ENCODE peak calls at places on chromosomes 7 and 10, in six cellular contexts. M is A549, L is K562, C is endothelial cell of umbilical vein, S is WTC11, K is H1. F is an unnamed sample.

GRCh38 chr7:43148161-43148731 is 35.8 kb downstream of the HECW1 start:
- DNase-seq in S (no peak), C (no peak), L (no peak), K (no peak), M (no peak), F (no peak)

GRCh38 chr10:65340340-65340739 is 1585.5 kb upstream of the LRRTM3 start:
- DNase-seq in M (no peak), S (no peak), L (no peak), C (peak; percentile 80), K (no peak), F (no peak)

GRCh38 chr10:60767424-60767823 is 10.9 kb upstream of the CDK1 start:
- DNase-seq in M (peak; percentile 4), K (no peak), S (no peak), L (no peak), C (no peak), F (no peak)

GRCh38 chr7:158366346-158366745 is 221.3 kb downstream of the PTPRN2 start:
- DNase-seq in K (no peak), S (no peak), C (no peak), L (no peak), M (no peak), F (no peak)

GRCh38 chr10:133336131-133337078 is at the start of gene CALY:
- DNase-seq in K (no peak), L (peak; percentile 53), M (peak; percentile 68), C (no peak), S (peak; percentile 81), F (no peak)

GRCh38 chr10:69728335-69728861 is 73.3 kb upstream of the COL13A1 start:
- DNase-seq in M (peak; percentile 49), K (peak; percentile 33), S (no peak), C (peak; percentile 87), L (no peak), F (no peak)

GRCh38 chr7:69776611-69777010 is 178.3 kb downstream of the AUTS2 start:
- DNase-seq in M (no peak), C (no peak), K (no peak), L (no peak), S (no peak), F (no peak)

GRCh38 chr10:111077715-111078504 is 1.1 kb downstream of the ADRA2A start:
- DNase-seq in M (no peak), K (no peak), C (peak; percentile 13), L (no peak), S (peak; percentile 19), F (no peak)

GRCh38 chr10:71434760-71435394 is 38.2 kb downstream of the CDH23 start:
- DNase-seq in M (no peak), L (no peak), K (no peak), S (no peak), C (no peak), F (no peak)

GRCh38 chr10:4028027-4028471 is 243.0 kb upstream of the KLF6 start:
- DNase-seq in K (no peak), L (no peak), M (no peak), S (no peak), C (no peak), F (no peak)

GRCh38 chr10:124416733-124417132 is 2.0 kb downstream of the OAT start:
- DNase-seq in L (no peak), S (no peak), C (no peak), K (no peak), M (peak; percentile 31), F (peak; percentile 74)

GRCh38 chr7:54738737-54739136 is 20.3 kb downstream of the SEC61G start:
- DNase-seq in L (no peak), K (no peak), M (no peak), C (no peak), S (no peak), F (no peak)

GRCh38 chr10:84432891-84433290 is 104.5 kb downstream of the CCSER2 start:
- DNase-seq in K (no peak), L (no peak), M (no peak), S (no peak), C (no peak), F (no peak)

GRCh38 chr10:123404357-123404756 is 250.2 kb downstream of the BUB3 start:
- DNase-seq in C (no peak), S (no peak), M (no peak), K (no peak), L (no peak), F (no peak)

GRCh38 chr7:159031135-159031701 is 113.4 kb downstream of the VIPR2 start:
- DNase-seq in C (no peak), M (no peak), L (peak; percentile 42), K (no peak), S (peak; percentile 51), F (no peak)

GRCh38 chr7:25311346-25311745 is 83.1 kb upstream of the NPVF start:
- DNase-seq in M (no peak), C (no peak), L (no peak), S (no peak), K (no peak), F (no peak)

GRCh38 chr7:156950381-156950858 is 908 bp downstream of the NOM1 start:
- DNase-seq in S (no peak), M (no peak), L (peak; percentile 41), C (no peak), K (no peak), F (no peak)

GRCh38 chr7:102467581-102468415 is 3.0 kb downstream of the LRWD1 start:
- DNase-seq in L (no peak), K (no peak), M (no peak), C (no peak), S (no peak), F (no peak)

GRCh38 chr7:156969972-156970420 is 20.5 kb downstream of the NOM1 start:
- DNase-seq in L (peak; percentile 27), S (no peak), M (no peak), K (no peak), C (peak; percentile 15), F (no peak)

GRCh38 chr10:2477154-2477553 is 590.2 kb upstream of the PFKP start:
- DNase-seq in K (peak; percentile 82), M (no peak), S (peak; percentile 75), C (no peak), L (no peak), F (no peak)

GRCh38 chr7:152913492-152913891 is 153.9 kb downstream of the ACTR3B start:
- DNase-seq in L (no peak), S (no peak), C (no peak), K (no peak), M (no peak), F (peak; percentile 79)

GRCh38 chr7:5375925-5376324 is 47.7 kb downstream of the TNRC18 start:
- DNase-seq in K (no peak), S (no peak), M (no peak), L (no peak), C (no peak), F (no peak)

DNA sequence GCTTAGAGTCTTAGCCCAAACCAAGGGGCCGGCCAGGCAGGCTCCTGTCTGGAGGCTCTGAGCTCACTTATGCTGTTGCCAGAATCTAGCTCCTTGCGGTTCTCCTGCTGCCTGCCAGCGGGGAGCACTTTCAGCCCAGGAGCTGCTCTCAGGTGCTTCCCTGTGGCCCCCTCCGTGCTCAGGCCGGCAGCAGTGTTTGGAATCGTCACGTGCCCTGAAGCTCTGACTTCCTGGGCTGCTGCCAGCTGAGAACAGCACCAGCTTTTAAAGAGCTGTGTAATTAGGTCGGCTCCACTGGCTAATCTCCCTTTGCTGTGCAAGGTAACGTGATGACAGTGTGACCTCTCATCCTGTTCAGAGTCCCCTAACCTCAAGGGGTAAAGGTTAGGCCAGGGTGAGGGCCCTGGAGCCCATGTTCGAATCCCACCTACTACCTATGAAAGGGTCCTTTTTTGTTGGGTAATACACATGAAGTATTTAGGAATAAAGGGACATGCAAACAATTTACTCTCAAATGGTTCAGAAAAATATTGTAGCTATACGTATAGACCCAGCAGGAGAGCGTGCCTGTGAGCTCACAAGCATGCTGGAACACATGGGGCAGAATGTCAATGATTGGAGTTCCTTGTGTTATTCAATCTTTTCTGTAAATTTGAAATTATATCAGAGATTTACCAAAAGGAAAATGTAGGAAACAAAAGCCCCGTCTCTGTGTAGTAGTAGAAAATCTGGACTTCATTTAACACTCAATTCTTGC is 16.6 kb downstream of the ZNF862 start:
- DNase-seq in K (no peak), C (no peak), M (no peak), S (peak; percentile 64), L (peak; percentile 71), F (peak; percentile 53)
- TF ChIP-seq JUN in K (no peak), C (no peak), M (no peak), S (no peak), L (no peak), F (no peak)

DNA sequence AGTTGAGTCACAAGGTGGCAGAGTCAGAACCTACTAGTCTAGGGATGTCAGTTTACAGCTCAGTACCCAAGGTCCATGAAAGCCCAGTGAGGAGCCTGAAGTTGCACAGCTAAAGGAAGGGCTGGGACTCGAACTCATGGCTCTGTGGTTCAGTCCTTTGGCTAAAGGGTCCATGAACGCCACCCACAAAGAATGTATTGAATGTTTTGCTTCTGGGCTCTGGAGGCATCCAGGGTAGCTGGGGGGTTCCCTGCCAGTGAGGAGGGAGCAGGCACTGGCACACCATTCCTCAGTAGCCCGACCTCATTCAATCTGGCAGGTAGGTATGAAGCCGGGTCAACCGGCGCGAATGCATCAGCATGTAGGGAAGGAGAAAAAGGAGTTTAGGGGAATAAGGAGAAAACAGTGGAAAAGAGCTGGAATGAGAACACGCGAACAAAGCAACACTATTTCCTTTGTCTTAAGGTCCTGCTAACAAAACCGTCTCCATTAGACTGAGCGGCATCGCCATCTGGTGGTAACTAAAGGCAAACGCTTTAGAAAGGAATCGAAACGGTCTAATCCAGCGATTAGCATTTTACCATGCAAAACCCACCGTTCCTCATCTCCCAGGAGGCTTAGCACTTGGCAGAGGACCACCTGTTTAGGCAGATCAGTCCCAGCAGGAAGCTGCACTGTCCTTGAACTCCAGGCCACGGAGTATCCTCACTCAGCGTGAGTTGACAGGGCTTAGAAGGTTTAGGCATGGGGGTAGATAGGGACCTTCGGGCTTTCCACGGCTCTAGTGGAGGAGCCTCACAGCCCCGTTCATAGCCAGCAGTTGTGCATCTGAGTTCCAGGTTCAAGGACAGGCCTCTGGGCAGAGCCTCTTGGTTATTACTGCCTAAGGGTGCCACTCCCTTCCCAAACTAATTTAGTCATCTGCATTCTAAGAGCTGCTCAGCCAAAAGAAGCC is 122.8 kb downstream of the UBE2H start:
- DNase-seq in M (peak; percentile 83), K (peak; percentile 59), S (peak; percentile 64), C (peak; percentile 79), L (peak; percentile 91), F (peak; percentile 62)
- TF ChIP-seq JUN in M (no peak), K (no peak), S (no peak), C (no peak), L (no peak), F (no peak)

GRCh38 chr10:120600871-120601644 is 144.0 kb downstream of the PLPP4 start:
- DNase-seq in S (peak; percentile 67), C (peak; percentile 47), L (peak; percentile 14), K (peak; percentile 39), M (no peak), F (no peak)
- TF ChIP-seq JUN in S (no peak), C (no peak), L (no peak), K (no peak), M (no peak), F (no peak)

DNA sequence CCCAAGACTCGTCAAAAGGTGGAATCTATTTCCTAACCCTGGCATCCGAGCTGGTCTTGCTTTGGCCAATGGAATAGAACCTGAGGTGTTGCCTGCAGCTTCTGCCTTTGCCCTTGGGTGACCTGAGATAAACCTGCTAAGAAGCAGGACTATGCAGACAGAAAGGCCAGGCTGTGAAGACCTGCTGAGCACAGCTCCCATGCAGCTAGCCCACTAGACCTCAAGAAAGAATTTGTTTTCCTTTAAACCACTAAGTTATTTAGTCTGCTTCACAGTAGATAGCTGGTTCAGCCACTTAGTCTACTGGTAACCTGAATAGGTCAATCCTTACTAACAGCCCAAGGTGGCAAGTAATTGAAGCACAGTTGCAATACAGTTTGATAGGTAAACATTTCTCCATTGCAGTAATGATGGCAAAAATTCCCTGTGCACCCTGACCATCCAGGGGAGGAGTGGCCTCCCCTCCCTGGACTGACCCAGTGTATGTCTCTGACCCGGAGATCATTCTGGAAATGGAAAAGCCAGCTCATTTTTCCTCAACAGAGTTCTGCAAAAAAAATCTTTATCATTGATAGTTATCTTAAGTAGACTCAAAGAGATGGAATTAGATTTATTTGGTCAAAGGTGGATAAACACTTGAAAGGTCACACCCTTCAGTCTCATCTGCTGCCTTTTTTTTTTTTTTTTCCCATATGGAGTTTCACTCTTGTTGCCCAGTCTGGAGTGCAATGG is 20.0 kb downstream of the TNS3 start:
- DNase-seq in K (no peak), C (no peak), S (no peak), M (no peak), L (no peak), F (no peak)
- TF ChIP-seq JUN in K (no peak), C (no peak), S (no peak), M (no peak), L (no peak), F (no peak)